ENCODE peak calls at places on chromosomes 7 and 10, in five cellular contexts. C is endothelial cell of umbilical vein, Q is GM12878, A is HepG2, N is K562. D is an unnamed sample.

GRCh38 chr7:111855161-111855841 is 293.0 kb upstream of the IMMP2L start:
- DNase-seq in C (peak), Q (peak), A (peak), N (no peak), D (peak)

GRCh38 chr10:60781678-60782077 is 3.4 kb downstream of the CDK1 start:
- DNase-seq in C (no peak), Q (no peak), A (no peak), N (peak), D (no peak)

GRCh38 chr10:21726601-21727295 is 192.7 kb downstream of the MLLT10 start:
- DNase-seq in C (no peak), Q (no peak), A (no peak), N (peak), D (no peak)

GRCh38 chr7:5792268-5792667 is 10.8 kb upstream of the RNF216 start:
- DNase-seq in C (no peak), Q (no peak), A (no peak), N (no peak), D (no peak)

GRCh38 chr10:49377256-49377655 is 18.6 kb downstream of the DRGX start:
- DNase-seq in C (no peak), Q (no peak), A (no peak), N (no peak), D (no peak)

GRCh38 chr10:119207713-119208552 is 562 bp downstream of the GRK5 start:
- DNase-seq in C (peak), Q (no peak), A (peak), N (peak), D (peak)

GRCh38 chr7:50869108-50869716 is 86.5 kb upstream of the GRB10 start:
- DNase-seq in C (peak), Q (no peak), A (peak), N (no peak), D (peak)

GRCh38 chr7:136640977-136641376 is 227.5 kb upstream of the CHRM2 start:
- DNase-seq in C (no peak), Q (no peak), A (no peak), N (no peak), D (no peak)

GRCh38 chr7:96235281-96235680 is 86.6 kb downstream of the SLC25A13 start:
- DNase-seq in C (no peak), Q (no peak), A (no peak), N (no peak), D (no peak)

GRCh38 chr7:99312316-99313203 is 13.1 kb upstream of the ARPC1A start:
- DNase-seq in C (peak), Q (peak), A (peak), N (peak), D (peak)

GRCh38 chr10:97511711-97512445 is 13.2 kb downstream of the UBTD1 start:
- DNase-seq in C (no peak), Q (no peak), A (no peak), N (no peak), D (no peak)

GRCh38 chr10:91953600-91954140 is 30.1 kb downstream of the BTAF1 start:
- DNase-seq in C (no peak), Q (no peak), A (peak), N (no peak), D (no peak)

DNA sequence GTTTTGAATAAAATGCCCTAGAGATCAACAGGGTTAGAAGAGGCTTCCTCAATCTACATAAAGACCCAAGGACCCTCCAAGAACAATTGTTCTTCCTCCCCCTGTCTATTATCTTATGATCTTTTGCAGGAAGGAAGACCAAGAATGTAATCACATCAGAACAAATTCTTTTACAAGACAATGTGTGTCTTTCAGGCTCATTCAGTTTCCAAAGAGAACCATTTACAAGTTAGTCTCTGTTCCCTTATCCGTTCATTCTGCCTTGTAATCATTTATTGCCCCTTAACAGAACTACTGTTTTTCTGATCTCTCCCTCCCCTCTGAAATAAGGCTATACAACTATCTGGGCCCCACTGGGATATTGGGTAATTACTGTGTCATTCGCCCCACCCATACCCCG is 5.6 kb upstream of the MKRN1 start:
- DNase-seq in C (no peak), Q (no peak), A (no peak), N (no peak), D (no peak)
- H3K4me2 ChIP-seq in C (no peak), Q (no peak), A (no peak), N (no peak), D (no peak)

DNA sequence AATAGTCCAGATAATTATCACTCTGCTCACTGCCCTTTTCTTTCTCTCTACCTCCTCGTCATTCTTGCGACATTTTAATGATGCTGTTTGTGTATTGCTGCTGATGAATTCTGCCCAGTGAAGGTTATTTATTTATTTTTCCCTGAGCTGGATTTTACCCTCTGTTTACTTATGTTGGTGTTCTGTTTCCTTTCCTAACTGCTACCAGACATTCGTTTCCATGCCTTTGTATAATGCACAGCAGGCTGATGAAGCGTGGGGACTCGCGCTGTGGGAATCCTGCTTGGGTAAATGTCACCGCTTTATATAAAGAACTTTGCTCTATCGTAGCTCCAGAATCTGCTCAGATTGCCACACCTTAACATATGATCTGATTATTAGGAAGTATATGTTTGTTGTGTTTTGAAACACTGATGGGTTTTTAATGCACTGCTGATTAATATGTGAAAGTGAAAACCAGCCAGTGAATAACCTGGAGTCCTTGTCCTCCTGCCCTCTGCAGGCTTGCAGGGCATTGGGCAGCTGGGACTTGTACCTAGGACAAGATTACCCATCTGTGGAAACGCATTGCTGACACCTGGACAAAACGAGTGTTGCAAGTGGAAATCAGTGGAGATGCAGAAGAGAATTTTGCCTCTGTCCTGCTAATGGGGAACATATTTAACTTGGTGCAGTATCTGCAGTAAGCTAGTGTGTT is 291.5 kb downstream of the SDK1 start:
- DNase-seq in C (no peak), Q (no peak), A (peak), N (no peak), D (no peak)
- TF ChIP-seq MYC in C (no peak), Q (no peak), A (no peak), N (no peak), D (no peak)

DNA sequence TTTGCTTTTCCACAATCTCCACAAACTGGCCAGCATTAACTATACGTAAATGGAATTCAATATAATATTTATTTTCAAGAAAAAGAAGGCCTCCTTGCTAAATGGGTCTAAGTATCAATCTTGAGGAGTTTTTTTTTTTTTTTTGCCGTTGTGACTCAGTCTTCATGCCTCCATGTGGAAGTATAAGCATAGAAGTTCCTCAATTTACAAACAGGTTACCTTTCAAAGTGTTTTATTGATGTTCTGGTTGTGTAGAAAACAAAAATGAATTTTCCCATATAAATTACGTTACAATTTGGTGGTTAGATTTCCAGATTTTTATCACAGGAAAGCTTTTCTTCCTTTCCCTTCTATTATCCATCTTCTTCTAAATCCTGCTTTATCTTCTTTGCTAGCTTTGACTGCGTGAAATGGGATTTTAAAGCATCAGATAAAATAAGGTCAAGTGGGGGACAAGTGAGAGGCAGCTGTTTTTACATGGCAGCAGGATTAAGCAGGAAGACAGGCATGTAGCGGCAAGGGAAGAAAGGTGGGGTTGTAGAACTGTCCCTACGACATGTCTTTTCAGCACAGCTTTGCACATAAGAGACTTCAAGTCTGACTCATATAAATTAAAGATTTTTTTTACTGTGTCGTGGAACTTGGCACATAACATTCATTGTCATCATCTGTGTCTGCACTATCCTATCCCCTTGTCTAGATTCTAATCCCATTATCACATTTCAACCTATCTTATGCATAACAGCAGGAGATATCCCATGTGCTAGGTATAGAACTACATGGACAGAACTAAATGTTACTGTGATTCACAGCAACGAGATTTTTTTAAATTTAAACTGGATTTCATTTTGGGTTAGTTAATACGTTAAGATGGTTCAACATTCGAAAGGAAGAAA is 135.3 kb upstream of the FAM3C start:
- DNase-seq in C (peak), Q (no peak), A (no peak), N (no peak), D (no peak)
- H3K4me2 ChIP-seq in C (no peak), Q (peak), A (no peak), N (no peak), D (no peak)

DNA sequence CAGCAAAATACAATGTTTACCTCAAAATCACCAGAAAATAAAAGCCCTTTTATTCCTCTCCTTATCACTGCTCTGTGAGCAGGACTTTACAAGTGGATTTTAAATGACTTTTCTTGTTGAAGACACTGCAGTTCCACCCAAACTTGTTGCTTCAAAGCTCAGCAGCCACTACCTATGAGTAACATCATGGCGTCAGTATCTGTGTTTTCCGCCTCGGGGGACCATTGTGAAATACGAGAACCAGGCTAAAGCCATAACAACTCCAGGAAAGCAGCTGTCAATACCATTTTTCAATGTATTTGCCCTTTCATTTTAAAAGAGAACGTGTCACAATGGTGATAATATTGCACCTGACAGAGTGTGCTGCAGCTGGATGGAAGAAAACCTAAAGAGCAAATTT is 284.0 kb upstream of the RNF32 start:
- DNase-seq in C (no peak), Q (no peak), A (no peak), N (no peak), D (no peak)
- TF ChIP-seq MYC in C (no peak), Q (no peak), A (no peak), N (no peak), D (no peak)

GRCh38 chr7:157524731-157525130 is 187.9 kb downstream of the DNAJB6 start:
- DNase-seq in C (no peak), Q (no peak), A (no peak), N (no peak), D (no peak)
- H3K4me2 ChIP-seq in C (no peak), Q (no peak), A (no peak), N (no peak), D (no peak)